ENCODE peak calls at places on chromosome 7, in seven cellular contexts. D, A, X, G, K, F and T are unnamed samples.

GRCh38 chr7:2804227-2804763 is 39.8 kb downstream of the GNA12 start:
- DNase-seq in D (no peak), A (no peak), X (no peak), G (no peak), K (no peak), F (no peak), T (no peak)

GRCh38 chr7:73844848-73845460 is 2.6 kb upstream of the METTL27 start:
- DNase-seq in D (no peak), A (no peak), X (no peak), G (no peak), K (no peak), F (no peak), T (no peak)

GRCh38 chr7:143299840-143300239 is 11.7 kb downstream of the CASP2 start:
- DNase-seq in D (peak; percentile 31), A (no peak), X (peak; percentile 47), G (no peak), K (no peak), F (peak; percentile 38), T (no peak)

GRCh38 chr7:50197547-50197946 is 104.5 kb upstream of the ZPBP start:
- DNase-seq in D (no peak), A (peak; percentile 59), X (no peak), G (no peak), K (no peak), F (no peak), T (no peak)

GRCh38 chr7:23467731-23468720 is 2.3 kb downstream of the IGF2BP3 start:
- DNase-seq in D (no peak), A (no peak), X (peak; percentile 62), G (no peak), K (no peak), F (no peak), T (no peak)

GRCh38 chr7:21893401-21893800 is 52.3 kb downstream of the CDCA7L start:
- DNase-seq in D (no peak), A (no peak), X (no peak), G (no peak), K (no peak), F (no peak), T (no peak)

GRCh38 chr7:9958461-9958860 is 1015.2 kb upstream of the PHF14 start:
- DNase-seq in D (no peak), A (no peak), X (no peak), G (no peak), K (no peak), F (no peak), T (no peak)

GRCh38 chr7:131544449-131545425 is 11.7 kb downstream of the PODXL start:
- DNase-seq in D (no peak), A (no peak), X (peak; percentile 66), G (no peak), K (peak; percentile 71), F (no peak), T (no peak)

GRCh38 chr7:65731562-65732035 is 141.3 kb upstream of the VKORC1L1 start:
- DNase-seq in D (no peak), A (no peak), X (no peak), G (no peak), K (peak; percentile 63), F (peak; percentile 37), T (no peak)

GRCh38 chr7:92969061-92969460 is 132.7 kb upstream of the CDK6 start:
- DNase-seq in D (no peak), A (no peak), X (no peak), G (no peak), K (no peak), F (no peak), T (no peak)

GRCh38 chr7:92968502-92968901 is 132.1 kb upstream of the CDK6 start:
- DNase-seq in D (no peak), A (no peak), X (no peak), G (no peak), K (no peak), F (no peak), T (no peak)

GRCh38 chr7:92976931-92977330 is 140.6 kb upstream of the CDK6 start:
- DNase-seq in D (no peak), A (no peak), X (no peak), G (no peak), K (no peak), F (no peak), T (no peak)

GRCh38 chr7:92973964-92974363 is 137.6 kb upstream of the CDK6 start:
- DNase-seq in D (no peak), A (no peak), X (no peak), G (no peak), K (no peak), F (no peak), T (no peak)

DNA sequence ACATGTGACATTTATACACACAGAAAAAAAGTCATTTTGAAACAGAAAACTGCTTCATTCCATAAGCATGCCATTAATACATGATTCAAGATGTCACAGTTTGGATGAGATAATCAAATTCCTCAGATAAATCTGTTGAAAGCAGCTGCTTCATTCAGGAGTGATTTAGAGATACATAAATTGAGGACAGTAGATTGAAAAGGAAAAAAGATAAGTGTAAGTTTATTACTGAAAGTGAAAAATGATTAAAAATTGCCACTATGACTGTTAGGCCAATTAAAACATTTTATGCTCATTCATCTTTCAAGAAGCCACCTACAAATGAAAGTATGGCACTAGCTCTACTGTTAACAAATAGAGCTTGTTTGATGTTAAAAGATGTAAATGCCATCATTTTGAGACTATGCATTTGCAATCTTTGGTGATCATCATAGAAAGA is 136.9 kb upstream of the CDK6 start:
- DNase-seq in D (no peak), A (no peak), X (no peak), G (no peak), K (no peak), F (no peak), T (no peak)
- TF ChIP-seq EP300 in D (no peak), A (no peak), X (no peak), G (no peak), K (no peak), F (no peak), T (no peak)

GRCh38 chr7:82050792-82051191 is 280.9 kb upstream of the HGF start:
- DNase-seq in D (no peak), A (no peak), X (peak; percentile 59), G (no peak), K (no peak), F (no peak), T (no peak)
- H3K4me3 ChIP-seq in D (no peak overlapping the region), A (no peak overlapping the region), X (peak overlapping the region; percentile 4), G (no peak overlapping the region), K (no peak overlapping the region), F (no peak overlapping the region), T (no peak overlapping the region)

DNA sequence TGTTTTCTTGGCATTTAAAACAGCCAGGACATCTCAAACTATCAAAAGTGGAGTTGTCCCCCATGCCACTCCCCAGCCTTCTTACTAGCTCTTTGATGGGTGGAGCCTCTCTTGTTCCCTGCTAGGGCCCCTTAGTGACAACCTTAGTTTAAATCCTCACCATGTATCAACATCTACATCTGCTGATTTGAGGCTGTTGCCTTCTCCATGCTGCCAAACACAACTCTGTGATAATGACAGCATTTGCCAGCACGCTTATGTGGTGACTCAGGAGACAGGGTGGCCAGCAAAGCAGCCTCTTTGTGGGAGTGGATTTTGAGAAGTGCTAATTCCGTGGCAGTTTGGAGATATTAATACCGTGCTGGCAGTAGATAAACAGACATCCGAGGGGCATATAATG is 145.4 kb downstream of the LRRC4 start:
- DNase-seq in D (no peak), A (no peak), X (no peak), G (no peak), K (no peak), F (no peak), T (no peak)
- TF ChIP-seq EP300 in D (no peak), A (no peak), X (no peak), G (no peak), K (no peak), F (no peak), T (no peak)

DNA sequence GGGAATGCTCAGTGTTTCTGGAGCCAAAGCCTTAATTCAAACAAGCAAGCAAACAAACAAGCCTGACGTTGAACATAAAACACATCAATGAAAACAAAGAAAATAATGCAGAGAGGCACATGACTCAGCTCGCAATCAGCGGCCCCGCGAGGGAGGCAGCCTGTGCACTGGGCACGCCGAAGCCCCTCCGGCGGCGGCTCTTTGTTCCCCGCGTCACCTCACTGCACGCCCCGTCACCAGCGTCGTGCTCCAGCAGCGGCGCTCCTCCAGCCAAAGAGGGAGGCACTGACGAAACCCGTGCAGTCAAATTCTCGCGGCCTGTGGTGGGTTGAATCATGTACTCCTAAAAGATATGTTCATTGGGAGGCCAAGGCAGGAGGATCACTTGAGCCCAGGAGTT is 151.5 kb downstream of the DNAJB6 start:
- DNase-seq in D (no peak), A (no peak), X (peak; percentile 39), G (no peak), K (peak; percentile 35), F (peak; percentile 20), T (no peak)
- H3K4me3 ChIP-seq in D (no peak overlapping the region), A (no peak overlapping the region), X (no peak overlapping the region), G (no peak overlapping the region), K (no peak overlapping the region), F (no peak overlapping the region), T (no peak overlapping the region)